ENCODE peak calls at places on chromosome 2, in five cellular contexts. One of them, this sample, is unnamed.

GRCh38 chr2:109438146-109438545 is 175.6 kb downstream of the SEPTIN10 start:
- DNase-seq in A549: no peak
- DNase-seq in SK-N-SH: no peak
- DNase-seq in IMR-90: no peak
- DNase-seq in GM12878: no peak
- DNase-seq in this sample: no peak

GRCh38 chr2:154120706-154121105 is 249.0 kb downstream of the GALNT13 start:
- DNase-seq in A549: no peak
- DNase-seq in SK-N-SH: no peak
- DNase-seq in IMR-90: no peak
- DNase-seq in GM12878: no peak
- DNase-seq in this sample: no peak

GRCh38 chr2:86249176-86249842 is 50.1 kb downstream of the MRPL35 start:
- DNase-seq in A549: no peak
- DNase-seq in SK-N-SH: peak; percentile 76
- DNase-seq in IMR-90: peak; percentile 79
- DNase-seq in GM12878: no peak
- DNase-seq in this sample: peak; percentile 14

GRCh38 chr2:179932786-179933185 is 71.4 kb upstream of the ZNF385B start:
- DNase-seq in A549: no peak
- DNase-seq in SK-N-SH: no peak
- DNase-seq in IMR-90: no peak
- DNase-seq in GM12878: no peak
- DNase-seq in this sample: no peak

GRCh38 chr2:219902870-219903269 is 275.4 kb downstream of the SLC4A3 start:
- DNase-seq in A549: no peak
- DNase-seq in SK-N-SH: no peak
- DNase-seq in IMR-90: peak; percentile 8
- DNase-seq in GM12878: no peak
- DNase-seq in this sample: no peak

GRCh38 chr2:230921806-230922595 is 3.0 kb downstream of the GPR55 start:
- DNase-seq in A549: no peak
- DNase-seq in SK-N-SH: no peak
- DNase-seq in IMR-90: no peak
- DNase-seq in GM12878: no peak
- DNase-seq in this sample: no peak

GRCh38 chr2:220858101-220858500 is 714.0 kb downstream of the EPHA4 start:
- DNase-seq in A549: no peak
- DNase-seq in SK-N-SH: no peak
- DNase-seq in IMR-90: no peak
- DNase-seq in GM12878: no peak
- DNase-seq in this sample: no peak

GRCh38 chr2:181362561-181362960 is 94.6 kb upstream of the ITGA4 start:
- DNase-seq in A549: no peak
- DNase-seq in SK-N-SH: no peak
- DNase-seq in IMR-90: no peak
- DNase-seq in GM12878: no peak
- DNase-seq in this sample: no peak

GRCh38 chr2:212970132-212970531 is 181.3 kb downstream of the IKZF2 start:
- DNase-seq in A549: no peak
- DNase-seq in SK-N-SH: no peak
- DNase-seq in IMR-90: peak; percentile 79
- DNase-seq in GM12878: no peak
- DNase-seq in this sample: no peak

GRCh38 chr2:135913726-135914365 is 37.6 kb upstream of the MCM6 start:
- DNase-seq in A549: peak; percentile 12
- DNase-seq in SK-N-SH: peak; percentile 21
- DNase-seq in IMR-90: peak; percentile 47
- DNase-seq in GM12878: no peak
- DNase-seq in this sample: peak; percentile 35

GRCh38 chr2:70977605-70978205 is 725 bp upstream of the ANKRD53 start:
- DNase-seq in A549: no peak
- DNase-seq in SK-N-SH: peak; percentile 7
- DNase-seq in IMR-90: peak; percentile 93
- DNase-seq in GM12878: no peak
- DNase-seq in this sample: no peak

GRCh38 chr2:107932483-107932882 is 53.8 kb upstream of the SLC5A7 start:
- DNase-seq in A549: no peak
- DNase-seq in SK-N-SH: no peak
- DNase-seq in IMR-90: no peak
- DNase-seq in GM12878: no peak
- DNase-seq in this sample: no peak

GRCh38 chr2:116580209-116580608 is 1234.3 kb upstream of the DDX18 start:
- DNase-seq in A549: no peak
- DNase-seq in SK-N-SH: no peak
- DNase-seq in IMR-90: no peak
- DNase-seq in GM12878: no peak
- DNase-seq in this sample: no peak

GRCh38 chr2:170341684-170342631 is 164.0 kb downstream of the MYO3B start:
- DNase-seq in A549: no peak
- DNase-seq in SK-N-SH: no peak
- DNase-seq in IMR-90: no peak
- DNase-seq in GM12878: no peak
- DNase-seq in this sample: no peak

GRCh38 chr2:18362696-18363095 is 197.8 kb downstream of the RDH14 start:
- DNase-seq in A549: no peak
- DNase-seq in SK-N-SH: no peak
- DNase-seq in IMR-90: peak; percentile 98
- DNase-seq in GM12878: no peak
- DNase-seq in this sample: no peak

GRCh38 chr2:110818767-110819481 is 86.6 kb downstream of the ACOXL start:
- DNase-seq in A549: no peak
- DNase-seq in SK-N-SH: no peak
- DNase-seq in IMR-90: no peak
- DNase-seq in GM12878: no peak
- DNase-seq in this sample: no peak

GRCh38 chr2:43766006-43766405 is 7.8 kb upstream of the DYNC2LI1 start:
- DNase-seq in A549: no peak
- DNase-seq in SK-N-SH: no peak
- DNase-seq in IMR-90: no peak
- DNase-seq in GM12878: no peak
- DNase-seq in this sample: no peak

GRCh38 chr2:120520929-120521912 is 175.3 kb downstream of the INHBB start:
- DNase-seq in A549: peak; percentile 40
- DNase-seq in SK-N-SH: peak; percentile 65
- DNase-seq in IMR-90: peak; percentile 26
- DNase-seq in GM12878: no peak
- DNase-seq in this sample: peak; percentile 48

GRCh38 chr2:42141687-42142475 is 27.3 kb upstream of the EML4 start:
- DNase-seq in A549: peak; percentile 77
- DNase-seq in SK-N-SH: peak; percentile 56
- DNase-seq in IMR-90: peak; percentile 93
- DNase-seq in GM12878: no peak
- DNase-seq in this sample: peak; percentile 80
- TF ChIP-seq RCOR1 in A549: no peak
- TF ChIP-seq RCOR1 in SK-N-SH: no peak
- TF ChIP-seq RCOR1 in IMR-90: no peak
- TF ChIP-seq RCOR1 in GM12878: no peak
- TF ChIP-seq RCOR1 in this sample: no peak

GRCh38 chr2:201618744-201619654 is 24.3 kb downstream of the TMEM237 start:
- DNase-seq in A549: no peak
- DNase-seq in SK-N-SH: peak; percentile 48
- DNase-seq in IMR-90: peak; percentile 50
- DNase-seq in GM12878: no peak
- DNase-seq in this sample: peak; percentile 30

GRCh38 chr2:201621293-201621999 is 21.9 kb downstream of the TMEM237 start:
- DNase-seq in A549: no peak
- DNase-seq in SK-N-SH: no peak
- DNase-seq in IMR-90: peak; percentile 37
- DNase-seq in GM12878: no peak
- DNase-seq in this sample: no peak

DNA sequence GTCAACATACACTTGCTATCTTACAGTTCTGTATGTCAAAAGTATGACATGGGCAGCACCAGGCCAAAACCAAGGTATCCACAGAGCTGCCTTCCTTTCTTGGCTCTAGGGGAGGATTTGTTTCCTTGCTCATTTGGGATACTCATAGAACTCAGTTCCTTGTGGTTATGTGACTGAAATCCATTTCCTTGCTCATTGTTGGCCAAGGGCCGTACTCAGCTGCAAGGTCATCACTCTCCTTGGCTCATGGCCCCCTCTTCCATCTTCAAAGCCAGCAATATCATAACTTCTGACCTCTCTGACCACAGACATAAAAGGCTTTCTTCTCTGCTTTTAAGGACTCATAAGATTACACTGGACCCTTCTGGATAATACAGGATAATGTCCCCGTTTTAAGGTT is 21.0 kb downstream of the TMEM237 start:
- DNase-seq in A549: no peak
- DNase-seq in SK-N-SH: no peak
- DNase-seq in IMR-90: peak; percentile 8
- DNase-seq in GM12878: no peak
- DNase-seq in this sample: no peak
- TF ChIP-seq SMC3 in A549: no peak
- TF ChIP-seq SMC3 in SK-N-SH: no peak
- TF ChIP-seq SMC3 in IMR-90: no peak
- TF ChIP-seq SMC3 in GM12878: no peak
- TF ChIP-seq SMC3 in this sample: no peak

GRCh38 chr2:95344656-95345055 is 47.5 kb downstream of the KCNIP3 start:
- DNase-seq in A549: no peak
- DNase-seq in SK-N-SH: no peak
- DNase-seq in IMR-90: no peak
- DNase-seq in GM12878: no peak
- DNase-seq in this sample: no peak

GRCh38 chr2:95345415-95346235 is 48.5 kb downstream of the KCNIP3 start:
- DNase-seq in A549: peak; percentile 88
- DNase-seq in SK-N-SH: peak; percentile 95
- DNase-seq in IMR-90: peak; percentile 73
- DNase-seq in GM12878: no peak
- DNase-seq in this sample: peak; percentile 92

GRCh38 chr2:95345066-95345414 is 47.9 kb downstream of the KCNIP3 start:
- DNase-seq in A549: no peak
- DNase-seq in SK-N-SH: no peak
- DNase-seq in IMR-90: no peak
- DNase-seq in GM12878: no peak
- DNase-seq in this sample: no peak

GRCh38 chr2:95346738-95347671 is 49.9 kb downstream of the KCNIP3 start:
- DNase-seq in A549: peak; percentile 20
- DNase-seq in SK-N-SH: peak; percentile 59
- DNase-seq in IMR-90: no peak
- DNase-seq in GM12878: no peak
- DNase-seq in this sample: peak; percentile 73

DNA sequence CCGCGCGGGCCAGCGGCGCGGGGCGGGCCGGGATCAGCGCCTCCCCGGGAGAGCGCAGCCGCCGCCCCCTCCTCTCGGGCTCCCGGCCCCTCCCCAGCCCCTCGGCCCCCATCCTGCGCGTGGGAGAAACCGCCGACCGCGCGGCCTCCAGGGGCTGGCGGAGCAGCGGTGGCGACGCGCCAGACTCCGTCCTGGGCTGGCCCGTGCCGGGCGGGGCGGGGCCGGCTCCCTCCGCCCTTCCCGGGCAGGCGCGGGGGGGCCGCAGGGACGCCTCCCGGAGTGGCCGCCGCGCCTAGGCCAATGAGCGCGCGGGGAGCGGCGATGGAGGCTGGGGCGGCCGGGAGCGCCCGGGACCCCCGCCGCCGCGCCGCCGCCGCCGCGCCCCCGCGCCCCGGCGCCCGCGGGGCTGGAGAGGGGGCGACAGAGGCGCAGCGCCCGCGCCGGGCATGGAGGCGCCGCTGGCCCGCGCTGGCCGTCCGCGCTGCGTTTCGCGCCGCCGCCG is 49.1 kb downstream of the KCNIP3 start:
- DNase-seq in A549: peak; percentile 38
- DNase-seq in SK-N-SH: peak; percentile 68
- DNase-seq in IMR-90: peak; percentile 29
- DNase-seq in GM12878: no peak
- DNase-seq in this sample: peak; percentile 78
- TF ChIP-seq RCOR1 in A549: no peak
- TF ChIP-seq RCOR1 in SK-N-SH: no peak
- TF ChIP-seq RCOR1 in IMR-90: no peak
- TF ChIP-seq RCOR1 in GM12878: no peak
- TF ChIP-seq RCOR1 in this sample: no peak

GRCh38 chr2:49162151-49162550 is 7.8 kb upstream of the FSHR start:
- DNase-seq in A549: no peak
- DNase-seq in SK-N-SH: no peak
- DNase-seq in IMR-90: no peak
- DNase-seq in GM12878: no peak
- DNase-seq in this sample: no peak
- TF ChIP-seq SMC3 in A549: no peak
- TF ChIP-seq SMC3 in SK-N-SH: no peak
- TF ChIP-seq SMC3 in IMR-90: no peak
- TF ChIP-seq SMC3 in GM12878: no peak
- TF ChIP-seq SMC3 in this sample: no peak

GRCh38 chr2:239184968-239185903 is 215.6 kb downstream of the HDAC4 start:
- DNase-seq in A549: no peak
- DNase-seq in SK-N-SH: no peak
- DNase-seq in IMR-90: no peak
- DNase-seq in GM12878: no peak
- DNase-seq in this sample: no peak

GRCh38 chr2:239186516-239186915 is 214.3 kb downstream of the HDAC4 start:
- DNase-seq in A549: no peak
- DNase-seq in SK-N-SH: no peak
- DNase-seq in IMR-90: no peak
- DNase-seq in GM12878: no peak
- DNase-seq in this sample: no peak

GRCh38 chr2:239181601-239182471 is 219.0 kb downstream of the HDAC4 start:
- DNase-seq in A549: no peak
- DNase-seq in SK-N-SH: no peak
- DNase-seq in IMR-90: no peak
- DNase-seq in GM12878: no peak
- DNase-seq in this sample: no peak

GRCh38 chr2:239182981-239183791 is 217.6 kb downstream of the HDAC4 start:
- DNase-seq in A549: no peak
- DNase-seq in SK-N-SH: no peak
- DNase-seq in IMR-90: no peak
- DNase-seq in GM12878: no peak
- DNase-seq in this sample: no peak

DNA sequence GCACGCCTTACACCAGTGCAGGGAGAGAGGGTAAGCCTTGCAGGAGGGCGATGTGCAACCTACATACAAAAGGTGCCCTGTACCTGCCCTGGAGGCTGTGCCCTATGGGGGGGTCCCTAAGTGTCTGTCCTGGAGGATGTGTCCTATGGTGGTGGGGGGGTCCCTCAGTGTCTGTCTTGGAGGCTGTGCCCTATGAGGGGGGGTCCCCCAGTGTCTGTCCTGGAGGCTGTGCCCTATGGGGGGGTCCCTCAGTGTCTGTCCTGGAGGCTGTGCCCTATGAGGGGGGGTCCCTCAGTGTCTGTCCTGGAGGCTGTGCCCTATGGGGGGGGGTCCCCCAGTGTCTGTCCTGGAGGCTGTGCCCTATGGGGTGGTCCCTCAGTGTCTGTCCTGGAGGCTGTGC is 216.6 kb downstream of the HDAC4 start:
- DNase-seq in A549: no peak
- DNase-seq in SK-N-SH: no peak
- DNase-seq in IMR-90: no peak
- DNase-seq in GM12878: no peak
- DNase-seq in this sample: no peak
- TF ChIP-seq RCOR1 in A549: no peak
- TF ChIP-seq RCOR1 in SK-N-SH: no peak
- TF ChIP-seq RCOR1 in IMR-90: no peak
- TF ChIP-seq RCOR1 in GM12878: no peak
- TF ChIP-seq RCOR1 in this sample: no peak

GRCh38 chr2:228938629-228939028 is 332.5 kb downstream of the PID1 start:
- DNase-seq in A549: no peak
- DNase-seq in SK-N-SH: no peak
- DNase-seq in IMR-90: no peak
- DNase-seq in GM12878: no peak
- DNase-seq in this sample: no peak
- TF ChIP-seq SMC3 in A549: no peak
- TF ChIP-seq SMC3 in SK-N-SH: no peak
- TF ChIP-seq SMC3 in IMR-90: no peak
- TF ChIP-seq SMC3 in GM12878: no peak
- TF ChIP-seq SMC3 in this sample: no peak